ENCODE peak calls at places on chromosomes 12 and 14, in four cellular contexts. One of them, this sample, is unnamed.

GRCh38 chr14:94112513-94113060 is 2.1 kb downstream of the IFI27 start:
- DNase-seq in HEK293T: no peak
- DNase-seq in activated naive CD8-positive, alpha-beta T cell treated with anti-CD3 and anti-CD28 coated beads, Interleukin-2, amount 50 U/mL, for 24 hours: no peak
- DNase-seq in mucosa of gallbladder: no peak
- DNase-seq in this sample: no peak

GRCh38 chr12:83826112-83826511 is 1086.5 kb downstream of the SLC6A15 start:
- DNase-seq in activated naive CD8-positive, alpha-beta T cell treated with anti-CD3 and anti-CD28 coated beads, Interleukin-2, amount 50 U/mL, for 24 hours: peak; percentile 39
- DNase-seq in HEK293T: peak; percentile 40
- DNase-seq in mucosa of gallbladder: no peak
- DNase-seq in this sample: peak; percentile 3

GRCh38 chr14:64213079-64213478 is 81.1 kb downstream of the ESR2 start:
- DNase-seq in HEK293T: no peak
- DNase-seq in mucosa of gallbladder: no peak
- DNase-seq in activated naive CD8-positive, alpha-beta T cell treated with anti-CD3 and anti-CD28 coated beads, Interleukin-2, amount 50 U/mL, for 24 hours: no peak
- DNase-seq in this sample: no peak

GRCh38 chr14:70641548-70642312 is at the start of gene TTC9:
- DNase-seq in HEK293T: peak; percentile 65
- DNase-seq in mucosa of gallbladder: no peak
- DNase-seq in activated naive CD8-positive, alpha-beta T cell treated with anti-CD3 and anti-CD28 coated beads, Interleukin-2, amount 50 U/mL, for 24 hours: peak; percentile 40
- DNase-seq in this sample: no peak

GRCh38 chr12:44403185-44403584 is 472.9 kb downstream of the NELL2 start:
- DNase-seq in mucosa of gallbladder: no peak
- DNase-seq in HEK293T: no peak
- DNase-seq in activated naive CD8-positive, alpha-beta T cell treated with anti-CD3 and anti-CD28 coated beads, Interleukin-2, amount 50 U/mL, for 24 hours: no peak
- DNase-seq in this sample: peak; percentile 50

GRCh38 chr14:53152627-53152908 is 555 bp downstream of the DDHD1 start:
- DNase-seq in HEK293T: no peak
- DNase-seq in mucosa of gallbladder: no peak
- DNase-seq in activated naive CD8-positive, alpha-beta T cell treated with anti-CD3 and anti-CD28 coated beads, Interleukin-2, amount 50 U/mL, for 24 hours: no peak
- DNase-seq in this sample: no peak

GRCh38 chr12:88556213-88556612 is 24.1 kb downstream of the KITLG start:
- DNase-seq in mucosa of gallbladder: no peak
- DNase-seq in HEK293T: no peak
- DNase-seq in activated naive CD8-positive, alpha-beta T cell treated with anti-CD3 and anti-CD28 coated beads, Interleukin-2, amount 50 U/mL, for 24 hours: no peak
- DNase-seq in this sample: no peak

GRCh38 chr14:71061458-71061857 is 154.2 kb downstream of the PCNX1 start:
- DNase-seq in HEK293T: no peak
- DNase-seq in mucosa of gallbladder: no peak
- DNase-seq in activated naive CD8-positive, alpha-beta T cell treated with anti-CD3 and anti-CD28 coated beads, Interleukin-2, amount 50 U/mL, for 24 hours: no peak
- DNase-seq in this sample: no peak

GRCh38 chr12:131720921-131721320 is 10.0 kb downstream of the SFSWAP start:
- DNase-seq in mucosa of gallbladder: no peak
- DNase-seq in activated naive CD8-positive, alpha-beta T cell treated with anti-CD3 and anti-CD28 coated beads, Interleukin-2, amount 50 U/mL, for 24 hours: no peak
- DNase-seq in HEK293T: no peak
- DNase-seq in this sample: no peak

GRCh38 chr14:77158175-77158908 is 16.8 kb upstream of the ZDHHC22 start:
- DNase-seq in activated naive CD8-positive, alpha-beta T cell treated with anti-CD3 and anti-CD28 coated beads, Interleukin-2, amount 50 U/mL, for 24 hours: no peak
- DNase-seq in HEK293T: no peak
- DNase-seq in mucosa of gallbladder: no peak
- DNase-seq in this sample: no peak

GRCh38 chr12:52232233-52232915 is 669 bp upstream of the KRT7 start:
- DNase-seq in activated naive CD8-positive, alpha-beta T cell treated with anti-CD3 and anti-CD28 coated beads, Interleukin-2, amount 50 U/mL, for 24 hours: no peak
- DNase-seq in mucosa of gallbladder: no peak
- DNase-seq in HEK293T: no peak
- DNase-seq in this sample: no peak

GRCh38 chr12:3152892-3153291 is 75.7 kb downstream of the TSPAN9 start:
- DNase-seq in activated naive CD8-positive, alpha-beta T cell treated with anti-CD3 and anti-CD28 coated beads, Interleukin-2, amount 50 U/mL, for 24 hours: peak; percentile 34
- DNase-seq in mucosa of gallbladder: no peak
- DNase-seq in HEK293T: no peak
- DNase-seq in this sample: no peak

GRCh38 chr12:26345471-26346003 is 150.2 kb downstream of the SSPN start:
- DNase-seq in activated naive CD8-positive, alpha-beta T cell treated with anti-CD3 and anti-CD28 coated beads, Interleukin-2, amount 50 U/mL, for 24 hours: no peak
- DNase-seq in mucosa of gallbladder: no peak
- DNase-seq in HEK293T: no peak
- DNase-seq in this sample: no peak

GRCh38 chr12:41289461-41289860 is 101.3 kb downstream of the PDZRN4 start:
- DNase-seq in HEK293T: no peak
- DNase-seq in activated naive CD8-positive, alpha-beta T cell treated with anti-CD3 and anti-CD28 coated beads, Interleukin-2, amount 50 U/mL, for 24 hours: no peak
- DNase-seq in mucosa of gallbladder: no peak
- DNase-seq in this sample: no peak

GRCh38 chr14:95049952-95050351 is 107.4 kb downstream of the DICER1 start:
- DNase-seq in mucosa of gallbladder: no peak
- DNase-seq in HEK293T: no peak
- DNase-seq in activated naive CD8-positive, alpha-beta T cell treated with anti-CD3 and anti-CD28 coated beads, Interleukin-2, amount 50 U/mL, for 24 hours: no peak
- DNase-seq in this sample: no peak

GRCh38 chr12:124037341-124037740 is 64.3 kb downstream of the ZNF664 start:
- DNase-seq in HEK293T: no peak
- DNase-seq in mucosa of gallbladder: no peak
- DNase-seq in activated naive CD8-positive, alpha-beta T cell treated with anti-CD3 and anti-CD28 coated beads, Interleukin-2, amount 50 U/mL, for 24 hours: no peak
- DNase-seq in this sample: no peak

GRCh38 chr14:38618514-38618913 is 362.6 kb upstream of the CLEC14A start:
- DNase-seq in activated naive CD8-positive, alpha-beta T cell treated with anti-CD3 and anti-CD28 coated beads, Interleukin-2, amount 50 U/mL, for 24 hours: no peak
- DNase-seq in mucosa of gallbladder: no peak
- DNase-seq in HEK293T: no peak
- DNase-seq in this sample: no peak

GRCh38 chr12:120693848-120694247 is 6.9 kb downstream of the MLEC start:
- DNase-seq in activated naive CD8-positive, alpha-beta T cell treated with anti-CD3 and anti-CD28 coated beads, Interleukin-2, amount 50 U/mL, for 24 hours: no peak
- DNase-seq in mucosa of gallbladder: no peak
- DNase-seq in HEK293T: no peak
- DNase-seq in this sample: no peak

GRCh38 chr12:115177899-115178298 is 493.9 kb upstream of the TBX3 start:
- DNase-seq in HEK293T: no peak
- DNase-seq in activated naive CD8-positive, alpha-beta T cell treated with anti-CD3 and anti-CD28 coated beads, Interleukin-2, amount 50 U/mL, for 24 hours: no peak
- DNase-seq in mucosa of gallbladder: no peak
- DNase-seq in this sample: no peak

GRCh38 chr12:2559931-2560715 is 234.6 kb upstream of the FKBP4 start:
- DNase-seq in HEK293T: no peak
- DNase-seq in mucosa of gallbladder: no peak
- DNase-seq in activated naive CD8-positive, alpha-beta T cell treated with anti-CD3 and anti-CD28 coated beads, Interleukin-2, amount 50 U/mL, for 24 hours: no peak
- DNase-seq in this sample: no peak

GRCh38 chr14:29755311-29756052 is 172.2 kb downstream of the PRKD1 start:
- DNase-seq in HEK293T: no peak
- DNase-seq in activated naive CD8-positive, alpha-beta T cell treated with anti-CD3 and anti-CD28 coated beads, Interleukin-2, amount 50 U/mL, for 24 hours: no peak
- DNase-seq in mucosa of gallbladder: peak; percentile 32
- DNase-seq in this sample: peak; percentile 52

GRCh38 chr14:92412912-92413311 is 89.9 kb downstream of the SLC24A4 start:
- DNase-seq in HEK293T: no peak
- DNase-seq in mucosa of gallbladder: no peak
- DNase-seq in activated naive CD8-positive, alpha-beta T cell treated with anti-CD3 and anti-CD28 coated beads, Interleukin-2, amount 50 U/mL, for 24 hours: no peak
- DNase-seq in this sample: no peak

GRCh38 chr12:55653031-55653430 is 16.3 kb downstream of the OR10P1 start:
- DNase-seq in activated naive CD8-positive, alpha-beta T cell treated with anti-CD3 and anti-CD28 coated beads, Interleukin-2, amount 50 U/mL, for 24 hours: no peak
- DNase-seq in HEK293T: no peak
- DNase-seq in mucosa of gallbladder: no peak
- DNase-seq in this sample: no peak

GRCh38 chr14:106883218-106883692 is 1356.9 kb downstream of the TMEM121 start:
- DNase-seq in mucosa of gallbladder: no peak
- DNase-seq in activated naive CD8-positive, alpha-beta T cell treated with anti-CD3 and anti-CD28 coated beads, Interleukin-2, amount 50 U/mL, for 24 hours: peak; percentile 70
- DNase-seq in HEK293T: no peak
- DNase-seq in this sample: no peak

GRCh38 chr14:64227856-64228255 is 66.3 kb downstream of the ESR2 start:
- DNase-seq in HEK293T: no peak
- DNase-seq in activated naive CD8-positive, alpha-beta T cell treated with anti-CD3 and anti-CD28 coated beads, Interleukin-2, amount 50 U/mL, for 24 hours: no peak
- DNase-seq in mucosa of gallbladder: no peak
- DNase-seq in this sample: no peak

GRCh38 chr12:109968032-109968420 is 28.1 kb downstream of the GIT2 start:
- DNase-seq in activated naive CD8-positive, alpha-beta T cell treated with anti-CD3 and anti-CD28 coated beads, Interleukin-2, amount 50 U/mL, for 24 hours: no peak
- DNase-seq in mucosa of gallbladder: no peak
- DNase-seq in HEK293T: no peak
- DNase-seq in this sample: peak; percentile 65

GRCh38 chr14:75334191-75335051 is 55.8 kb downstream of the FOS start:
- DNase-seq in mucosa of gallbladder: peak; percentile 26
- DNase-seq in activated naive CD8-positive, alpha-beta T cell treated with anti-CD3 and anti-CD28 coated beads, Interleukin-2, amount 50 U/mL, for 24 hours: peak; percentile 46
- DNase-seq in HEK293T: no peak
- DNase-seq in this sample: peak; percentile 34

GRCh38 chr14:30158299-30158698 is 230.7 kb upstream of the PRKD1 start:
- DNase-seq in mucosa of gallbladder: no peak
- DNase-seq in activated naive CD8-positive, alpha-beta T cell treated with anti-CD3 and anti-CD28 coated beads, Interleukin-2, amount 50 U/mL, for 24 hours: no peak
- DNase-seq in HEK293T: no peak
- DNase-seq in this sample: no peak

GRCh38 chr12:43847427-43847826 is 11.5 kb downstream of the TMEM117 start:
- DNase-seq in HEK293T: no peak
- DNase-seq in activated naive CD8-positive, alpha-beta T cell treated with anti-CD3 and anti-CD28 coated beads, Interleukin-2, amount 50 U/mL, for 24 hours: no peak
- DNase-seq in mucosa of gallbladder: no peak
- DNase-seq in this sample: peak; percentile 48